ENCODE peak calls at places on chromosomes 6 and 20, in five cellular contexts. L is nephron progenitor cell, E is BE2C, F is progenitor cell of endocrine pancreas, W is cardiac fibroblast. I is an unnamed sample.

GRCh38 chr6:129485746-129486145 is 224.2 kb downstream of the ARHGAP18 start:
- DNase-seq in L (no peak), E (no peak), F (no peak), W (no peak), I (no peak)

GRCh38 chr6:100163035-100163434 is 169.0 kb upstream of the MCHR2 start:
- DNase-seq in L (no peak), E (no peak), F (no peak), W (no peak), I (no peak)

GRCh38 chr20:63495771-63496403 is 3.0 kb downstream of the EEF1A2 start:
- DNase-seq in L (peak), E (peak), F (peak), W (peak), I (peak)

GRCh38 chr6:117558818-117559217 is 43.5 kb downstream of the GOPC start:
- DNase-seq in L (no peak), E (no peak), F (no peak), W (no peak), I (no peak)

GRCh38 chr20:63326314-63327228 is 33.6 kb downstream of the COL20A1 start:
- DNase-seq in L (no peak), E (no peak), F (no peak), W (no peak), I (no peak)

GRCh38 chr6:144252289-144252688 is 32.8 kb upstream of the UTRN start:
- DNase-seq in L (no peak), E (no peak), F (no peak), W (peak), I (no peak)

GRCh38 chr6:144849920-144850319 is 564.8 kb downstream of the UTRN start:
- DNase-seq in L (no peak), E (no peak), F (no peak), W (no peak), I (no peak)

GRCh38 chr6:160767647-160768019 is 65.6 kb downstream of the PLG start:
- DNase-seq in L (no peak), E (no peak), F (no peak), W (no peak), I (no peak)

GRCh38 chr20:34720266-34720665 is 16.1 kb downstream of the TP53INP2 start:
- DNase-seq in L (no peak), E (no peak), F (no peak), W (peak), I (no peak)

GRCh38 chr20:49375170-49375569 is 97.3 kb upstream of the ZNFX1 start:
- DNase-seq in L (no peak), E (no peak), F (no peak), W (no peak), I (no peak)

GRCh38 chr20:48298851-48299484 is 513.7 kb upstream of the SULF2 start:
- DNase-seq in L (no peak), E (peak), F (no peak), W (peak), I (no peak)

DNA sequence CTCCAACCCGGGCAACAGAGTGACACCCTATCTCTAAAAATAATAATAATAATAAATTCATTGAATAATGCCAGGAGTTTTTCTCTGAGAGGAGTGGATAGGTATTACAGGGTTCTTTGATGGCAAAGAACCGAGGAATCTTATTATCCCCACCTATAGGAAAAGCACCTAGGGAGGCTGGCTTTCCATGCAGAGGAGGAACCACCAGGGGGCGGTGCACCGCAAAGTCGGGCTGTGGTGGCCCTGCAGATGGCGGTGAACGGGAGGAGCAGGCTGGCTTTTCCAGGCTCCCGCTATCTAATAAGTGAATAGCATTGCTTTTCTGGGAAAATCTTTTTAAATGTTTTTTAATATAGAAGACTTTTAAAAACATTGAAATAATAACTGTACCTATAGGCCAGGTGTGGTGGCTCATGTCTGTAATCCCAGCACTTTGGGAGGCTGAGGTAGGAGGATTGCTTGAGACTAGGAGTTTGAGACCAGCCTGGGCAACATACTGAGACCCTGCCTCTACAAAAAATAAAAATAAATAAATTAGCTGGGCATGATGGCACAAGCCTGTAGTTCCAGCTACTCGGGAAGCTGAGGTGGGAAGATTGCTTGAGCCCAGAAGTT is 864.2 kb downstream of the KIF16B start:
- DNase-seq in L (peak), E (peak), F (no peak), W (peak), I (peak)
- TF ChIP-seq CTCF in L (peak), E (peak), F (peak), W (peak), I (peak)

DNA sequence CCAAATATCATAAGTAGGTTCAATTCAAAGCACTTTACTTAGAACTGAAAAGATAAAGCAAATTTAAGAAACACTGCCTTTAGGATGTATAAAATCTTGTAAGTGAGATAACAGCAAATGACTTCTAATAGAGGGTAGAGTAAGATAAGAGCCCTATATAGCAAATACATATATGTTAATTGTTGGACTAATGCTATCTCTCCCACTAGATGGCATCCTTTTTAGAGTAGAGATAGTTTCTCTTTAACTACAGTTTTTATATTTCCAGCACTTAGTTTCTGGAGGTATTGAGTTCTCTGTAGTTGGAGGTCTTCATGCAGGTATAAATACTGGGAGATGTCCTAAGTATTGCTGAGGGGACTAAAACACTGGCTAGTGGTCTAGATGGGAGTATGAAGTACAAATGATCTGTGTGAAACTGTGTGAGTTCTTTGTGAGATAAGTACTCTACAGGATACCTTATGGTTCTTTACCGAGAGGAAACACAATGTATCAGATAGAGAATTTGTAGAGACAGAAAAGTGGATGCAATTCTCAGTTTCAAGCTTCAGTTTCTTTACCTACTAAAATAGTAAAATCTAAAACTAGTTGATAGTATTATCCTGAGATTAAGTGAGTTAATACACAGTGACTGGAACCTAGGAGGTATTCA is 399.3 kb downstream of the KHDRBS2 start:
- DNase-seq in L (no peak), E (no peak), F (no peak), W (no peak), I (no peak)
- TF ChIP-seq CTCF in L (peak), E (no peak), F (peak), W (no peak), I (no peak)

GRCh38 chr6:64330694-64331309 is 695.2 kb downstream of the PHF3 start:
- DNase-seq in L (peak), E (peak), F (peak), W (peak), I (no peak)
- TF ChIP-seq CTCF in L (peak), E (peak), F (peak), W (peak), I (peak)

DNA sequence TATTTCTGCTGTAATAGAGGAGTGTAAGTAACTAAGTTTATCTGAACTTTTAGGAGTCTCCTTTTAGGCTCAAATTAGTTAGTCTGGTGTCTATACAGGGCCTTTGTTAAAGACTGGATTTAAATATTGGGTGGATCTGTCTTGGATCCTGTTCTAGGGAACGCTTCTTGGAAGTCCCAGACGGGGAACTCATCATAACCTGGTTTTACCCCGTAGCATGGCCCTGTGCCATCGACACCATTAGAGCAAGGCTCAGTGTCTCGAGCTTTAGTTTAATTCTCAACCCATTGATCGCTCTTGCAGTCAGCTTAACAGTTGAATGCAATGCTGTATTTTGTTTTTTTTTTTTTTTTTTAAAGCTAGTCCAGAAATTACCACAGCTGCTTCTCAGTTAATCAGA is 89.9 kb downstream of the CARMIL1 start:
- DNase-seq in L (no peak), E (peak), F (no peak), W (no peak), I (no peak)
- TF ChIP-seq CTCF in L (no peak), E (no peak), F (no peak), W (no peak), I (no peak)

GRCh38 chr6:44921787-44922186 is 406.3 kb upstream of the RUNX2 start:
- DNase-seq in L (no peak), E (no peak), F (no peak), W (no peak), I (no peak)
- TF ChIP-seq CTCF in L (no peak), E (no peak), F (no peak), W (no peak), I (no peak)

DNA sequence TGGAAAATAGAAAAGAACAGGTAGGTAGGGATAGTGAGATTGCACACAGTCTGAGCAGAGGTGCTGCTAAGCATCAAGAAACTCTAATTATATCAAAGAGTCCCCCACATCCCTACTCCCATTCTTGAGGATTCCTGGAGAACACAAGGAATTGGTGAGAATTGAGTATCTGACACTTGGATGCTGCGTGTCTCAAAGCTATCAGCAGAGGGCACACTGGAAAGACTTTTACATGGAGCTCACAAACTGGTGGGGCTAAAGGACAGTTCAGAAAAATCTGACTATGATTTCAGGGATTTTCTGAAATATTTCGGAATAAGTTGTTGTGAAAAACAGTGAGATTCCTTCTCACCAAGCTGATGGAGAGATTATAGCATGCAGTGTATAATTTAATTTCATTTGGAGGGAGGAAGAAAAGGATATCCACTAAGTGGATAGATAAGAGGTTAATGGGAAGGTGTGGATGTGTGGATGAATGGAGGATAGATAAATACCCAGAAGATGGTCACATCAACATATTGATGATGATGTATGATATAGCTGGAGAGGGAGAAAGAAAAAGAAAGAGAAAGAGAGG is 215.4 kb upstream of the DEFB112 start:
- DNase-seq in L (no peak), E (no peak), F (no peak), W (peak), I (no peak)
- TF ChIP-seq CTCF in L (peak), E (peak), F (peak), W (peak), I (no peak)

GRCh38 chr20:7470912-7471311 is 469.3 kb downstream of the HAO1 start:
- DNase-seq in L (no peak), E (no peak), F (no peak), W (no peak), I (no peak)
- TF ChIP-seq CTCF in L (no peak), E (no peak), F (no peak), W (no peak), I (no peak)

GRCh38 chr20:51767018-51767866 is 948 bp downstream of the ATP9A start:
- DNase-seq in L (peak), E (peak), F (peak), W (no peak), I (peak)
- TF ChIP-seq CTCF in L (peak), E (peak), F (peak), W (peak), I (no peak)

GRCh38 chr6:50826803-50827202 is 8.1 kb downstream of the TFAP2B start:
- DNase-seq in L (no peak), E (no peak), F (no peak), W (no peak), I (no peak)
- TF ChIP-seq CTCF in L (no peak), E (no peak), F (no peak), W (no peak), I (no peak)

DNA sequence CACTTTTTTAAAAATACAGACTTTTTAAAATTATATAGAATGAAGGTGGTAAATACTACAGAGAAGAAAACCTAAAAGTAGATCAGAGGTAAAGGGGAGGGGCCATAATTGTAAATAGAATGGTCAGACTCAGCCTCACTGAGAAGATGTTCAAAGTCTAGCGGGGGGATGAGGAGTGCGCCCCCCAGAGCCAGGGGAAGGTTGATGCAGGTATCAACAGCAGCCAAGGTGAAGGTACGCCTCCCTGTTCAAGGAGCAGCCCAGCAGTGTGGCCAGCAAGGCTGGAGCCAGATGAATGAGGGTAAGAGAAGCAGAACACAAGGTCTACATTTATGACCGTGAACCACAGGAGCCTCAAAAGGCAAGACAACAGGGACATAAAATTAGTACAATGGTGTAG is 204.1 kb downstream of the PTPRT start:
- DNase-seq in L (no peak), E (no peak), F (no peak), W (no peak), I (no peak)
- TF ChIP-seq CTCF in L (no peak), E (no peak), F (peak), W (no peak), I (no peak)